ENCODE peak calls at places on chromosomes 12 and 14, in six cellular contexts. L is HepG2, Q is stomach, G is upper lobe of left lung, Y is SK-N-SH, K is suprapubic skin. A is an unnamed sample.

GRCh38 chr14:78446807-78447206 is 276.6 kb downstream of the NRXN3 start:
- DNase-seq in L (no peak), Q (no peak), G (no peak), Y (no peak), K (no peak), A (no peak)

GRCh38 chr12:6332459-6332858 is 9.4 kb downstream of the TNFRSF1A start:
- DNase-seq in L (no peak), Q (no peak), G (no peak), Y (no peak), K (no peak), A (no peak)

GRCh38 chr14:50532502-50533313 is at the start of gene MAP4K5:
- DNase-seq in L (peak), Q (peak), G (peak), Y (peak), K (peak), A (peak)

GRCh38 chr14:74852922-74853530 is 22.9 kb downstream of the PROX2 start:
- DNase-seq in L (no peak), Q (no peak), G (no peak), Y (no peak), K (no peak), A (no peak)

GRCh38 chr14:99546230-99546879 is 57.7 kb downstream of the CCDC85C start:
- DNase-seq in L (no peak), Q (no peak), G (no peak), Y (peak), K (no peak), A (no peak)

GRCh38 chr14:101454229-101454628 is 107.1 kb upstream of the DIO3 start:
- DNase-seq in L (no peak), Q (peak), G (no peak), Y (no peak), K (peak), A (no peak)

GRCh38 chr12:49909826-49910225 is 6.1 kb upstream of the FAIM2 start:
- DNase-seq in L (peak), Q (peak), G (peak), Y (no peak), K (no peak), A (no peak)

GRCh38 chr12:84817297-84817696 is 95.3 kb downstream of the SLC6A15 start:
- DNase-seq in L (no peak), Q (no peak), G (no peak), Y (no peak), K (no peak), A (no peak)

GRCh38 chr12:105831372-105831771 is 307.4 kb downstream of the NUAK1 start:
- DNase-seq in L (no peak), Q (no peak), G (no peak), Y (no peak), K (no peak), A (no peak)

GRCh38 chr12:123801573-123802178 is 39.6 kb downstream of the DNAH10 start:
- DNase-seq in L (no peak), Q (no peak), G (no peak), Y (no peak), K (no peak), A (no peak)

GRCh38 chr12:69154585-69155363 is 84.6 kb upstream of the CPSF6 start:
- DNase-seq in L (peak), Q (peak), G (no peak), Y (peak), K (peak), A (peak)

GRCh38 chr12:132174703-132175490 is 30.6 kb downstream of the NOC4L start:
- DNase-seq in L (no peak), Q (peak), G (peak), Y (no peak), K (no peak), A (no peak)

GRCh38 chr12:74170645-74171477 is 366.8 kb upstream of the ATXN7L3B start:
- DNase-seq in L (no peak), Q (no peak), G (peak), Y (no peak), K (no peak), A (no peak)

GRCh38 chr12:6951551-6952120 is 480 bp downstream of the PTPN6 start:
- DNase-seq in L (no peak), Q (no peak), G (no peak), Y (peak), K (no peak), A (no peak)

GRCh38 chr12:92701441-92701840 is 1.3 kb upstream of the PLEKHG7 start:
- DNase-seq in L (no peak), Q (no peak), G (no peak), Y (no peak), K (no peak), A (no peak)

GRCh38 chr14:94411638-94412037 is 23.2 kb upstream of the SERPINA1 start:
- DNase-seq in L (peak), Q (no peak), G (no peak), Y (no peak), K (no peak), A (peak)

GRCh38 chr14:70754989-70755388 is 54.3 kb downstream of the MAP3K9 start:
- DNase-seq in L (peak), Q (peak), G (no peak), Y (no peak), K (no peak), A (no peak)
- TF ChIP-seq EP300 in L (no peak), Q (no peak), G (peak), Y (no peak), K (no peak), A (no peak)

GRCh38 chr12:51937941-51938340 is 13.6 kb upstream of the ACVR1B start:
- DNase-seq in L (no peak), Q (no peak), G (no peak), Y (peak), K (no peak), A (no peak)

GRCh38 chr12:51938744-51939143 is 12.8 kb upstream of the ACVR1B start:
- DNase-seq in L (no peak), Q (no peak), G (peak), Y (no peak), K (no peak), A (peak)

GRCh38 chr12:51932218-51933076 is 19.1 kb upstream of the ACVR1B start:
- DNase-seq in L (no peak), Q (no peak), G (no peak), Y (peak), K (no peak), A (no peak)

DNA sequence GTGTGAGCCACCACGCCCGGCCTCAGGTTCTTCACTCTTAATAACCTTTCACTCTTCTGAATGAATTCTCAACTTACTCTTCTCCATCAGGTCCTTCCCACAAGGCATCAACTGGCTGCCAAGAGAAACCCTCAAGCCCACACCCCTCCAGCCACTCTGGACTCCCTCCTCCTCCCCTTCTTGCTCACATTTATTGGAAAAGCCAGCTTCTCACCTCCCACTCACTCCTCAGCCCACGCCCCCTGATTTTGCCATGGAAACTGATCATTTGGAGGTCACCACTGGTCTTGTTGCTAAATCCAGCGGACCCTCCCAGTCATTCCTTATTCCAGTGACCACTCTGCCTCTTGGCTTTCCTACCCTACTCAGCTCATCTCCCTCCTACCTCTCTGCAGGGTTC is 17.4 kb upstream of the ACVR1B start:
- DNase-seq in L (no peak), Q (no peak), G (no peak), Y (no peak), K (no peak), A (no peak)
- TF ChIP-seq POLR2AphosphoS5 in L (no peak), Q (no peak), G (no peak), Y (no peak), K (no peak), A (no peak)

DNA sequence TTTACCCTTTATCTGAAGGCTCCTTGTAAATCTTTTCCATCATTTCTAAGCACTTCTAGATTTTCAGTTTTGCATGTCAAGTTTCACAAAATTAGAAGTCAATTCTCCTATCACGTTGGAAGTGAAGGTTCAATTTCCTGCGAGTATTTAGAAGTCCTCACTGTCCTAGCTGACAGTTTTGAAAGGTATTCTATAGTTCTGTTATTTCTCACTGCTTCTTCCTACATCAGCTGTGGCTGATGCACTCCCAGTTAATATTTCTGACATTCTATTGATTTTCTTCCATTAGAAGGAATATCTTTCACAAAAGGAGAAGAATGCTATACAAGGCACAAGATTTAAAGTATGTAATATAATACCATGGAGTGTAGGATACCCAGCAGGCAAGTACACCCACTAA is 15.8 kb upstream of the TMCC3 start:
- DNase-seq in L (no peak), Q (no peak), G (no peak), Y (no peak), K (no peak), A (no peak)
- TF ChIP-seq EP300 in L (no peak), Q (no peak), G (no peak), Y (no peak), K (no peak), A (no peak)

DNA sequence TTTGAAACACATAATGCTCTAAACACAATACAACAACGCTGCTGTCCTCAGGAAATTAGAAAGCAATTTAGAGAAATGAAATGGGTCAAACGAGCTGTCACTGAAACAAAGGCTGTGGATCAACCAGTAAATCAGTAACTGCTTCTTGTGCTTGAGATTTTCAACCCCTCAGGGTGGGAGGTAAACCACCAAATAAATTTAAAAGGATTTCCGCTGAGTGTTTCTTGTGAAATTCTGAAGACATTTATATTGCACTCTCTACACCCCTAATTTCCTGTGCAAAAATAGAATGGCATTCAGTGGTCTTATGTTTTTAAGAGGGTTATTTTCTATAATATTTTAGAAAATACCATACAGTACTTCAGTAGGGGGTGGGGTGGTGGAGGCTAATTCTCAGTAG is 657.2 kb upstream of the SEL1L start:
- DNase-seq in L (no peak), Q (no peak), G (no peak), Y (no peak), K (no peak), A (no peak)
- TF ChIP-seq POLR2AphosphoS5 in L (no peak), Q (no peak), G (no peak), Y (no peak), K (no peak), A (no peak)

DNA sequence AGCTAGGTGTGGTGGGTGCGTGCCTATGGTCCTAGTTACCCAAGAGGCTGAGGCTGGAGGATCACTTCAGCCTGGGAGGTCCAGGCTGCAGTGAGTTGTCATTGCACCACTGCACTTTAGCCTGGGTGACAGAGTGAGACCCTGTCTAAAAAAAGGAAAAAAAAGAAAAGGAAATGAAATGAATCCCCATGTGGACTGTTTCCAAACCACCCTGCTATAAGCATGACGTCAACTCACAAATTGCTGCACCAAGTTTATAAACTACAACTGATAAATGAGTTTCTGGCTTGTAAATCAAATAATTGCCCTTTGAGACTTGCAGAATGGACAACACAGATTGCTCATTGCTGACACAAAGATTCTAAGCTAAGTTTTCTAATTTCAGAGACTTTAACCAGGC is 51.0 kb upstream of the STK38L start:
- DNase-seq in L (no peak), Q (no peak), G (no peak), Y (no peak), K (no peak), A (no peak)
- TF ChIP-seq EP300 in L (no peak), Q (peak), G (no peak), Y (no peak), K (no peak), A (peak)

GRCh38 chr12:56684745-56685369 is 3.2 kb downstream of the PTGES3 start:
- DNase-seq in L (no peak), Q (peak), G (no peak), Y (no peak), K (peak), A (no peak)
- TF ChIP-seq POLR2AphosphoS5 in L (no peak), Q (no peak), G (no peak), Y (no peak), K (no peak), A (no peak)